ENCODE peak calls at places on chromosome 3, in four cellular contexts. One of them, this sample, is unnamed.
A peak's percentile ranks its signal among the peaks of the same experiment; 100 is the strongest.

GRCh38 chr3:183475019-183475418 is 46.6 kb upstream of the MCF2L2 start:
- DNase-seq in breast epithelium: no peak
- DNase-seq in CD4-positive, CD25-positive, alpha-beta regulatory T cell: no peak
- DNase-seq in MCF 10A: no peak
- DNase-seq in this sample: no peak

GRCh38 chr3:169664034-169664820 is 715 bp upstream of the MECOM start:
- DNase-seq in CD4-positive, CD25-positive, alpha-beta regulatory T cell: no peak
- DNase-seq in breast epithelium: no peak
- DNase-seq in MCF 10A: no peak
- DNase-seq in this sample: peak; percentile 22

GRCh38 chr3:134078169-134078821 is 48.6 kb upstream of the SLCO2A1 start:
- DNase-seq in MCF 10A: no peak
- DNase-seq in CD4-positive, CD25-positive, alpha-beta regulatory T cell: no peak
- DNase-seq in breast epithelium: no peak
- DNase-seq in this sample: peak; percentile 52

GRCh38 chr3:127822836-127823589 is 698 bp upstream of the MGLL start:
- DNase-seq in breast epithelium: no peak
- DNase-seq in CD4-positive, CD25-positive, alpha-beta regulatory T cell: no peak
- DNase-seq in MCF 10A: no peak
- DNase-seq in this sample: peak; percentile 29

GRCh38 chr3:132317229-132317948 is at the start of gene ACP3:
- DNase-seq in CD4-positive, CD25-positive, alpha-beta regulatory T cell: no peak
- DNase-seq in breast epithelium: no peak
- DNase-seq in MCF 10A: peak; percentile 73
- DNase-seq in this sample: peak; percentile 95

GRCh38 chr3:197550489-197550888 is 5.3 kb downstream of the BDH1 start:
- DNase-seq in MCF 10A: no peak
- DNase-seq in CD4-positive, CD25-positive, alpha-beta regulatory T cell: no peak
- DNase-seq in breast epithelium: no peak
- DNase-seq in this sample: no peak

GRCh38 chr3:195064300-195064931 is 206.5 kb downstream of the XXYLT1 start:
- DNase-seq in MCF 10A: no peak
- DNase-seq in breast epithelium: no peak
- DNase-seq in CD4-positive, CD25-positive, alpha-beta regulatory T cell: no peak
- DNase-seq in this sample: no peak

GRCh38 chr3:12449889-12450682 is 34.2 kb upstream of the TSEN2 start:
- DNase-seq in CD4-positive, CD25-positive, alpha-beta regulatory T cell: no peak
- DNase-seq in breast epithelium: no peak
- DNase-seq in MCF 10A: no peak
- DNase-seq in this sample: peak; percentile 81

GRCh38 chr3:57661404-57661803 is 31.5 kb downstream of the DENND6A start:
- DNase-seq in CD4-positive, CD25-positive, alpha-beta regulatory T cell: no peak
- DNase-seq in breast epithelium: no peak
- DNase-seq in MCF 10A: no peak
- DNase-seq in this sample: no peak